ENCODE peak calls at places on chromosomes 4 and X, in eight cellular contexts. O is retinal pigment epithelial cell, V is H7, B is lower lobe of right lung, P is heart right ventricle, A is fibroblast of the aortic adventitia, M is dorsolateral prefrontal cortex, S is GM12865. J is an unnamed sample.

GRCh38 chrX:386239-386767 is 404 bp downstream of the PPP2R3B start:
- DNase-seq in M (no peak), O (no peak), P (no peak), S (peak), A (no peak), V (no peak), B (no peak), J (no peak)

GRCh38 chr4:80016506-80016905 is 56.5 kb downstream of the ANTXR2 start:
- DNase-seq in S (no peak), M (no peak), O (no peak), V (no peak), B (no peak), A (no peak), P (no peak), J (no peak)

GRCh38 chr4:1775731-1776500 is 17.2 kb upstream of the FGFR3 start:
- DNase-seq in A (no peak), O (no peak), M (peak), B (no peak), V (no peak), P (no peak), S (no peak), J (no peak)

GRCh38 chr4:64911846-64912245 is 502.6 kb upstream of the TECRL start:
- DNase-seq in P (no peak), M (no peak), A (no peak), B (no peak), O (no peak), S (no peak), V (peak), J (no peak)

GRCh38 chr4:53943345-53944085 is 120.9 kb downstream of the CHIC2 start:
- DNase-seq in V (no peak), O (peak), B (no peak), S (no peak), A (peak), P (no peak), M (no peak), J (no peak)

GRCh38 chr4:97215426-97215825 is 927.9 kb downstream of the STPG2 start:
- DNase-seq in V (no peak), A (no peak), M (no peak), S (no peak), B (no peak), P (no peak), O (no peak), J (no peak)

GRCh38 chr4:164716901-164717300 is 37.0 kb upstream of the SMIM31 start:
- DNase-seq in B (no peak), A (no peak), V (peak), P (no peak), O (no peak), M (no peak), S (peak), J (no peak)

GRCh38 chrX:115494133-115494532 is 66.8 kb upstream of the PLS3 start:
- DNase-seq in S (no peak), P (no peak), A (no peak), M (no peak), B (no peak), V (no peak), O (no peak), J (no peak)

GRCh38 chr4:13705521-13706035 is 78.1 kb upstream of the BOD1L1 start:
- DNase-seq in O (peak), P (peak), S (no peak), V (peak), B (peak), A (no peak), M (no peak), J (no peak)

GRCh38 chr4:45751877-45752276 is 372.0 kb downstream of the GABRG1 start:
- DNase-seq in V (no peak), O (peak), P (no peak), A (no peak), S (no peak), M (no peak), B (no peak), J (no peak)

GRCh38 chrX:69222103-69223090 is 57.1 kb upstream of the PJA1 start:
- DNase-seq in M (peak), O (peak), V (peak), A (peak), P (peak), S (peak), B (peak), J (peak)

GRCh38 chrX:47179221-47179927 is 14.3 kb upstream of the UBA1 start:
- DNase-seq in P (peak), A (peak), V (no peak), S (no peak), B (no peak), M (no peak), O (no peak), J (no peak)

GRCh38 chrX:54484666-54485065 is 11.4 kb downstream of the FGD1 start:
- DNase-seq in M (no peak), A (peak), P (peak), V (no peak), B (no peak), S (no peak), O (no peak), J (no peak)

GRCh38 chr4:151576627-151577026 is 167.7 kb downstream of the FHIP1A start:
- DNase-seq in M (no peak), O (no peak), V (no peak), S (no peak), P (no peak), B (no peak), A (no peak), J (no peak)

GRCh38 chr4:151468715-151469696 is 60.0 kb downstream of the FHIP1A start:
- DNase-seq in S (no peak), A (no peak), P (no peak), V (no peak), O (no peak), M (no peak), B (no peak), J (no peak)

GRCh38 chrX:37652589-37653271 is 32.9 kb upstream of the XK start:
- DNase-seq in S (no peak), A (no peak), V (no peak), O (no peak), P (no peak), B (no peak), M (no peak), J (no peak)

GRCh38 chr4:94595880-94596483 is 144.2 kb downstream of the PDLIM5 start:
- DNase-seq in V (peak), A (peak), B (no peak), M (no peak), O (no peak), P (no peak), S (peak), J (peak)

GRCh38 chr4:71147261-71147660 is 153.8 kb downstream of the DCK start:
- DNase-seq in M (no peak), A (no peak), B (no peak), P (no peak), S (no peak), O (no peak), V (no peak), J (no peak)

GRCh38 chr4:131632877-131633276 is 1516.2 kb upstream of the PCDH10 start:
- DNase-seq in V (no peak), P (no peak), S (no peak), B (no peak), A (no peak), O (no peak), M (no peak), J (no peak)

GRCh38 chr4:114636192-114636935 is 37.8 kb downstream of the UGT8 start:
- DNase-seq in O (no peak), A (no peak), V (no peak), M (no peak), B (no peak), S (no peak), P (no peak), J (no peak)

GRCh38 chr4:66639361-66639760 is 905.9 kb downstream of the CENPC start:
- DNase-seq in B (no peak), M (no peak), P (no peak), A (peak), S (no peak), O (peak), V (no peak), J (no peak)

GRCh38 chr4:147837435-147837834 is 105.5 kb downstream of the ARHGAP10 start:
- DNase-seq in O (no peak), P (no peak), S (peak), V (no peak), M (no peak), B (no peak), A (no peak), J (no peak)

DNA sequence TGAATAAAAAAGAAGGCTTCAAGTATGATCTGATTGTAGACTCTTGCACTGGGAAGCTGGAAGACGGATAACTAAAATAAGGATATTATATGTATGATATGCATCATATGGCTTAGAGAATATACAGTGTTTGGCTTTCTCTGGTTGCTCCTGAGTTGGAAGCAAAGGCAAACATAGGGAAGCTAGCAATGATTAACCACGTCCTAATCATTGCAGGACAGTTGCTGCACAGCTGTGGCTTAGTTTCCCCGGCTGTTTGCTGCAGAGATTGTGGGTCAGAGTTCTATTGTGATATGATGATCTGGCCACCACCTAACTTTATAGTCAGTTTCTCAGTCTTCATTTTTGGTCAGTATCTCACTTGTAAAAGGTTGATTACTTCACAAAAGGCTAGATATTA is 36.3 kb upstream of the PARM1 start:
- DNase-seq in A (no peak), P (no peak), V (no peak), B (no peak), S (no peak), O (no peak), M (no peak), J (no peak)
- H3K4me3 ChIP-seq in A (no peak), P (no peak), V (no peak), B (no peak), S (no peak), O (no peak), M (no peak), J (no peak)

DNA sequence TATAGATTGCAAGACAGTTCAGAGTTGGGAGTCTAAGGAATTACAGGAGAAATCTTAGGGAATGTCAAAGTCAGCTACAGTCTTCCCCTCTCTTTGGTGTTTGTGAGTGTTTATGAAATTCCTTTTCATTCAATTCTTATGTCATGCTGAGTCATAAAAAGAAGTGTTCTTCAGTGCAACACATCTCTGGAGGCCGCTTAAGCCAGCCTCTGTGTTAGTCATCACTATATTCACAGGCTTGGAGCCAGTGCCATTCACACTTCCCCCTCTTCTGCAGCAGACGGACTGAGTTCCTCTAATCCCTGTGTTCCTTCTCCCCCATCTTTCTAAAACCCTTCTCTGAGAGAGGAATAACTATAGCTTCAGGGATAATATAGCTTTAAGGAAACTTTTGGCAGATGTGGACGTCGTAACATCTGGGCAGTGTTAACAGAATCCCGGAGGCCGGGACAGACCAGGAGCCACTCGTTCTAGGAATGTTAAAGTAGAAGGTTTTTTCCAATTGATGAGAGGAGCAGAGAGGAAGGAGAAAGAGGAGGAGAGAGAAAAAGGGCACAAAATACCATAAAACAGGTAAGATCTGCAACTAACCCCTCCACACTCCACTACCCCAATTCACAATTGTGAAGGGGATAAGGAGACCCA is at the start of gene SRPX2:
- DNase-seq in S (no peak), B (peak), A (peak), O (peak), P (no peak), M (no peak), V (no peak), J (no peak)
- H3K4me3 ChIP-seq in S (no peak), B (peak), A (peak), O (peak), P (peak), M (no peak), V (no peak), J (no peak)

GRCh38 chr4:185657191-185657590 is 121.9 kb upstream of the PDLIM3 start:
- DNase-seq in A (no peak), M (no peak), S (no peak), O (peak), B (no peak), P (no peak), V (no peak), J (no peak)

GRCh38 chr4:185657699-185658098 is 122.4 kb upstream of the PDLIM3 start:
- DNase-seq in B (no peak), A (no peak), V (no peak), M (no peak), S (no peak), P (no peak), O (no peak), J (no peak)

GRCh38 chr4:185654965-185655554 is 119.8 kb upstream of the PDLIM3 start:
- DNase-seq in A (no peak), V (no peak), P (no peak), O (no peak), S (no peak), M (no peak), B (no peak), J (no peak)

GRCh38 chr4:185654311-185654710 is 119.0 kb upstream of the PDLIM3 start:
- DNase-seq in V (no peak), P (no peak), S (no peak), M (no peak), B (no peak), A (no peak), O (no peak), J (no peak)

GRCh38 chr4:185656467-185656890 is 121.2 kb upstream of the PDLIM3 start:
- DNase-seq in A (peak), P (peak), V (peak), O (peak), B (no peak), M (no peak), S (no peak), J (no peak)
- H3K4me3 ChIP-seq in A (peak), P (peak), V (no peak), O (peak), B (peak), M (peak), S (no peak), J (no peak)

GRCh38 chr4:186805020-186805820 is 81.6 kb upstream of the FAT1 start:
- DNase-seq in V (no peak), B (no peak), A (no peak), O (no peak), M (no peak), S (no peak), P (no peak), J (no peak)
- H3K4me3 ChIP-seq in V (no peak), B (no peak), A (no peak), O (no peak), M (no peak), S (no peak), P (no peak), J (no peak)

GRCh38 chr4:184857446-184858121 is 31.8 kb upstream of the ACSL1 start:
- DNase-seq in S (no peak), V (no peak), A (no peak), M (no peak), O (no peak), B (no peak), P (no peak), J (no peak)

GRCh38 chr4:184851200-184851541 is 25.4 kb upstream of the ACSL1 start:
- DNase-seq in P (no peak), O (no peak), M (no peak), B (no peak), A (no peak), S (peak), V (peak), J (no peak)

GRCh38 chr4:184856277-184856609 is 30.5 kb upstream of the ACSL1 start:
- DNase-seq in M (no peak), A (no peak), P (no peak), B (no peak), S (peak), O (peak), V (no peak), J (no peak)

GRCh38 chr4:184853385-184853784 is 27.6 kb upstream of the ACSL1 start:
- DNase-seq in S (no peak), O (no peak), V (no peak), M (no peak), B (no peak), A (no peak), P (no peak), J (no peak)

DNA sequence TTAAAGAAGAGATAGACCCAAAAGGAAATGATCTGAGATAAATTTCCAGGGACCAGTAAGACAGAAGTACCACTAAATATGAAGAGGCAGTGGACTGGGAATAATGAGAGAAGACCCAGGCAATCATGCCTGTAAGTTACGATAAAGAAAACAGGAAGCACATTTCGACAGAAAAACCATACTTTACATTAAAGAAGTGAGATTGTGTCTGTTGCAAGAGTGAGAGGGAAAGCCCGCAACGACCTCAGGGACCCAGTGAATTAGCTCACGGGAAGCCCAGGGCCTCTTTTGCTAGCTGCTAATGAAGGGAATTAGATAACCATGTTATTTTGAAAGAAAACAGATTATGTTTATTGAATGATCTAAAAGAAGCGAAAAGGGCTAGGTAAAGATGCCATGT is 28.9 kb upstream of the ACSL1 start:
- DNase-seq in B (peak), O (no peak), S (peak), A (no peak), M (no peak), P (no peak), V (no peak), J (peak)
- H3K4me3 ChIP-seq in B (no peak), O (no peak), S (peak), A (no peak), M (no peak), P (no peak), V (no peak), J (no peak)